ENCODE peak calls at places on chromosome 11, in five cellular contexts. H, E, G, L and N are unnamed samples.

GRCh38 chr11:64090811-64091516 is 55.2 kb downstream of the FLRT1 start:
- DNase-seq in H (no peak), E (no peak), G (no peak), L (no peak), N (no peak)

GRCh38 chr11:126628790-126629621 is 273.5 kb downstream of the ST3GAL4 start:
- DNase-seq in H (no peak), E (peak; percentile 72), G (no peak), L (peak; percentile 44), N (peak; percentile 83)

GRCh38 chr11:73139476-73140198 is 2.5 kb downstream of the FCHSD2 start:
- DNase-seq in H (no peak), E (no peak), G (no peak), L (no peak), N (peak; percentile 33)

GRCh38 chr11:10778217-10778970 is 27.3 kb downstream of the CTR9 start:
- DNase-seq in H (peak; percentile 95), E (no peak), G (no peak), L (no peak), N (peak; percentile 88)

GRCh38 chr11:128764617-128765095 is 70.8 kb downstream of the FLI1 start:
- DNase-seq in H (no peak), E (no peak), G (no peak), L (no peak), N (no peak)

GRCh38 chr11:47185305-47186075 is 744 bp downstream of the PACSIN3 start:
- DNase-seq in H (peak; percentile 11), E (no peak), G (peak; percentile 20), L (no peak), N (peak; percentile 22)

GRCh38 chr11:70075836-70076235 is 2.3 kb upstream of the ANO1 start:
- DNase-seq in H (no peak), E (no peak), G (no peak), L (no peak), N (no peak)

GRCh38 chr11:72764503-72764902 is 12.3 kb upstream of the ARAP1 start:
- DNase-seq in H (no peak), E (no peak), G (no peak), L (no peak), N (no peak)

GRCh38 chr11:62338218-62338617 is 970 bp downstream of the ASRGL1 start:
- DNase-seq in H (no peak), E (no peak), G (no peak), L (no peak), N (no peak)

GRCh38 chr11:114614127-114614720 is 18.6 kb upstream of the NXPE4 start:
- DNase-seq in H (no peak), E (no peak), G (no peak), L (no peak), N (no peak)

GRCh38 chr11:124875401-124875800 is 10.2 kb downstream of the ROBO3 start:
- DNase-seq in H (no peak), E (no peak), G (no peak), L (no peak), N (no peak)

GRCh38 chr11:782264-783174 is 5.2 kb upstream of the GATD1 start:
- DNase-seq in H (no peak), E (no peak), G (no peak), L (no peak), N (no peak)

GRCh38 chr11:9862981-9863380 is 199.1 kb downstream of the SWAP70 start:
- DNase-seq in H (peak; percentile 51), E (no peak), G (no peak), L (no peak), N (no peak)